ENCODE peak calls at places on chromosomes 2 and 18, in nine cellular contexts. I is mammary epithelial cell, M is NT2/D1, C is colonic mucosa, S is kidney, T is GM23248, N is PC-3, Z is HepG2, E is HCT116. U is an unnamed sample. For H3K9me3, the result is how much of the 10 kb centered on the place peaks cover.

GRCh38 chr2:143551946-143552655 is 422.9 kb downstream of the ARHGAP15 start:
- DNase-seq in M (no peak), Z (no peak), C (no peak), I (no peak), N (no peak), E (no peak), T (no peak), S (no peak), U (no peak)

GRCh38 chr2:172196768-172197322 is 94.1 kb upstream of the DLX2 start:
- DNase-seq in T (peak), M (no peak), S (no peak), E (no peak), C (no peak), I (peak), N (peak), Z (no peak), U (no peak)

GRCh38 chr18:76518543-76519155 is 23.6 kb upstream of the ZNF516 start:
- DNase-seq in I (no peak), T (peak), M (no peak), N (no peak), E (no peak), Z (no peak), S (peak), C (peak), U (peak)

GRCh38 chr18:62118324-62118723 is 68.5 kb downstream of the PIGN start:
- DNase-seq in N (no peak), T (peak), I (no peak), M (no peak), E (no peak), S (no peak), Z (no peak), C (no peak), U (peak)

GRCh38 chr18:27604583-27604982 is 419.5 kb upstream of the CHST9 start:
- DNase-seq in M (no peak), Z (no peak), N (peak), C (no peak), T (peak), I (no peak), S (no peak), E (no peak), U (peak)

GRCh38 chr2:42962521-42962953 is 170.2 kb upstream of the HAAO start:
- DNase-seq in S (peak), E (no peak), N (no peak), T (peak), Z (no peak), M (no peak), C (no peak), I (no peak), U (no peak)

GRCh38 chr18:58205087-58205779 is 161.2 kb downstream of the NEDD4L start:
- DNase-seq in I (peak), T (peak), Z (no peak), C (peak), M (no peak), N (no peak), S (no peak), E (no peak), U (peak)

GRCh38 chr2:20578895-20579825 is 71.7 kb downstream of the HS1BP3 start:
- DNase-seq in N (peak), M (peak), I (peak), Z (peak), S (peak), E (peak), C (peak), T (peak), U (peak)

GRCh38 chr2:11118761-11119160 is 36.5 kb upstream of the SLC66A3 start:
- DNase-seq in I (no peak), C (no peak), M (no peak), S (no peak), E (no peak), T (peak), Z (no peak), N (no peak), U (no peak)

GRCh38 chr18:23133860-23134779 is 1.2 kb upstream of the CABLES1 start:
- DNase-seq in T (no peak), S (peak), M (no peak), I (peak), E (peak), C (peak), N (peak), Z (peak), U (no peak)

GRCh38 chr2:36462311-36462710 is 106.7 kb downstream of the CRIM1 start:
- DNase-seq in T (no peak), S (no peak), N (no peak), I (no peak), M (no peak), C (no peak), E (no peak), Z (no peak), U (no peak)

GRCh38 chr2:46163804-46164569 is 133.2 kb upstream of the EPAS1 start:
- DNase-seq in M (no peak), E (no peak), T (peak), Z (no peak), C (peak), I (peak), N (peak), S (no peak), U (peak)

GRCh38 chr2:102110168-102110567 is 32.4 kb upstream of the IL1R1 start:
- DNase-seq in N (no peak), M (no peak), Z (no peak), E (no peak), T (no peak), C (no peak), I (no peak), S (no peak), U (no peak)
- H3K4me3 ChIP-seq in N (no peak), M (no peak), Z (no peak), E (no peak), T (no peak), C (no peak), I (no peak), S (no peak), U (peak)

DNA sequence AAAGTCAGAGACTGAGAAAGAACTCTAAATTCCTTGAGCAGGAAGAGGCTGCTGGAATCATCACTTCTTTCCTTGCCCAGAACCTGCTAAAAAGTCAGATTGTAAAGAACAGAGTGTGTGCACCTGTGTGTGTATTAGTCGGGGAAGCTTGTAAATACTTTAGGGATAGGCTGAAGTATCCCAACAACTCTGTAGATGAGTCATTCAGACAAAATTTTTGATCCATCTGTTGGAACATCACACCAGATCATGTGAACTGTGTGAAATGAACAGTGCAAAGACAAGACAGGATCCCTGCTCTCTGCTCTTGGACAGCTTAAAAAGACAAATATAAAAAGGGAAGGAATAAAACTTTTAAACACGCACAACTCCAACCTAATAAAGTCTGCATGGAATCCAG is 16.0 kb downstream of the GAREM1 start:
- DNase-seq in T (peak), Z (no peak), E (no peak), I (no peak), C (no peak), N (peak), M (no peak), S (no peak), U (peak)
- H3K9ac ChIP-seq in T (no peak), Z (no peak), E (no peak), I (no peak), C (no peak), N (no peak), M (no peak), S (no peak), U (no peak)

GRCh38 chr2:1598041-1598710 is 146.1 kb downstream of the PXDN start:
- DNase-seq in S (peak), M (no peak), T (no peak), N (no peak), C (no peak), I (no peak), E (no peak), Z (no peak), U (no peak)

GRCh38 chr2:1601064-1601405 is 143.3 kb downstream of the PXDN start:
- DNase-seq in C (no peak), T (no peak), E (no peak), M (no peak), Z (no peak), I (no peak), N (no peak), S (peak), U (no peak)

GRCh38 chr2:1600191-1601063 is 143.9 kb downstream of the PXDN start:
- DNase-seq in N (peak), C (no peak), E (no peak), M (no peak), S (peak), I (no peak), T (no peak), Z (no peak), U (no peak)

GRCh38 chr2:1598800-1599199 is 145.5 kb downstream of the PXDN start:
- DNase-seq in C (no peak), S (peak), M (no peak), N (no peak), E (no peak), I (no peak), T (no peak), Z (no peak), U (no peak)

DNA sequence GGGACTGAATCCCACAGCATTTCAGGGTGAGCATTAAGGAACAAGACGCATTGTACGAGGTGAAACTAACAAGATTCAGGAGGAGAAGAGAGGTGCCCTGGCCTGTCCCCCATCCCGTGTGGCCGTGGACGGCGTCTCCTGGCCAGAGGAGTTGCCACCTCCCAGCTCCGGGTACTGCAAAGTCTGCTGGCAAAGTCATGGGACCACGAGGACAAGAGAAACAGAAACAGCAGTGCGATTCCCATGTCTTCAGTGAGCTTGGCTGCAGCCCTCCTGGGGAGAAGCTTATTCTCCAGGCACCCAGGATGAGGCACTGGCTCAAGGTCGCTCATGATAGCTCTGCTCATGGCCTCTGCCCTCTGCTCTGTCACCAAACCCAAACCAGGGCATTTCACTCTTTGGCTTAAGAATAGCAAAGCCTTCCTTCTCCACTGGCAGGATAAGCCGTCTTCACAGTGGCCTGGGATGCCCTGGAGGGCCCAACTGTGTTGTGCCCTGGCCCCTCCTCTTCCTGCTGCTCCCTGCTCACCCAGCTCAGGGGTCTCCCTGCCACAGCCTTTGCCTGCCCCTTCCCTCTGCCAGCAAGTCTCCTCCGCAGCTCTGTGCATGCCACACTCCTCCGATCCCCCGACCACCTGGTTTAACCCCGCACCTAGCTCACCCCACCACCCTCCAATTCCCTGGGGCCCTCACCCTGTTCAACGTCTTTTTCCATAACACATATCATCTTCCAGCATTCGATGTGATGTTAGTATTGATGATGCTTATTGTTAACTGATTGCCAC is 144.8 kb downstream of the PXDN start:
- DNase-seq in S (peak), I (no peak), T (no peak), N (no peak), C (no peak), E (no peak), M (no peak), Z (no peak), U (no peak)
- H3K9me3 ChIP-seq in S (under half), I (under half), T (under half), N (under half), C (under half), E (under half), M (under half), Z (under half), U (under half)

GRCh38 chr2:203706403-203706802 is at the start of gene CD28:
- DNase-seq in M (no peak), T (no peak), N (no peak), S (peak), Z (no peak), I (no peak), C (peak), E (no peak), U (no peak)
- H3K4me3 ChIP-seq in M (no peak), T (no peak), N (no peak), S (no peak), Z (no peak), I (no peak), C (no peak), E (no peak), U (no peak)

U was measured in adipocyte.